ENCODE peak calls at places on chromosomes 3 and 15, in four cellular contexts. M, H, I and Z are unnamed samples.

GRCh38 chr3:102183623-102184022 is 251.2 kb upstream of the ZPLD1 start:
- DNase-seq in H (no peak), M (no peak), I (no peak), Z (no peak)

GRCh38 chr15:31606261-31606669 is 279.6 kb downstream of the KLF13 start:
- DNase-seq in H (no peak), M (no peak), I (no peak), Z (no peak)

GRCh38 chr3:40691598-40691905 is 166.8 kb downstream of the ZNF621 start:
- DNase-seq in H (no peak), I (no peak), M (no peak), Z (no peak)

GRCh38 chr3:108820586-108820985 is 2.0 kb upstream of the TRAT1 start:
- DNase-seq in I (no peak), M (no peak), H (no peak), Z (no peak)

GRCh38 chr3:11898611-11899325 is 52.1 kb upstream of the TAMM41 start:
- DNase-seq in I (no peak), H (no peak), M (no peak), Z (no peak)

GRCh38 chr15:40050788-40051615 is 12.0 kb upstream of the SRP14 start:
- DNase-seq in H (peak; percentile 78), I (no peak), M (no peak), Z (no peak)

GRCh38 chr3:63911395-63911900 is 735 bp downstream of the SCAANT1 start:
- DNase-seq in M (no peak), H (no peak), I (no peak), Z (no peak)

GRCh38 chr15:92733934-92734521 is 78.5 kb upstream of the FAM174B start:
- DNase-seq in M (peak; percentile 53), I (no peak), H (peak; percentile 68), Z (peak; percentile 48)

GRCh38 chr15:59553879-59554735 is 57.5 kb upstream of the GCNT3 start:
- DNase-seq in I (no peak), H (no peak), M (no peak), Z (no peak)

GRCh38 chr15:89630260-89630659 is 25.0 kb downstream of the KIF7 start:
- DNase-seq in I (no peak), M (no peak), H (peak; percentile 38), Z (no peak)

GRCh38 chr15:63506537-63507035 is 2.2 kb downstream of the USP3 start:
- DNase-seq in H (no peak), M (no peak), I (no peak), Z (no peak)
- H3K4me3 ChIP-seq in H (peak overlapping the region; percentile 90), M (peak overlapping the region; percentile 82), I (peak overlapping the region; percentile 94), Z (peak overlapping the region; percentile 91)

GRCh38 chr15:20386198-20386597 is 155.4 kb downstream of the GOLGA6L6 start:
- DNase-seq in M (no peak), I (no peak), H (no peak), Z (no peak)
- H3K9me3 ChIP-seq in M (peaks cover 10% of the 10 kb centered on the region), I (no peaks in the 10 kb centered on the region), H (peaks cover 87% of the 10 kb centered on the region), Z (no peaks in the 10 kb centered on the region)

DNA sequence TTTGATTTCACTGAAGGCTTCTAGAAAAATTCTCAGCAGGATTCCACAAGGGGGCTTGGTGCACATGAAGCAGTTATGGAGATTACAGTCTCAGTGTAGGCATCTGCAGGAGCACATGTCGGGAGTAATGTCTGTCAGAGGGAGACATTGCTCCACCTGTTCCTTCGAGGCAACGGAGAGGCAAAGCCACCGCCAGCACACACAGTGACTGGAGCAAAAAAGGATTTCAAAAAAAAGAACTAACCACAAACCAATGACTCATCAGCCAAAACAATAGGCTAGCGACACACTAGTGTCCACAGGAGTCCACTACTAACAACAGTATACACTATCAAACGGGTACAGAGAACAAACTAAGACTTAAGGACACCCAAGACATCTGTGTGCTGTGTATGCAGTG is 68.9 kb downstream of the NPTN start:
- DNase-seq in H (no peak), I (peak; percentile 15), M (no peak), Z (no peak)
- TF ChIP-seq CTCF in H (no peak), I (peak; percentile 15), M (no peak), Z (peak; percentile 11)

DNA sequence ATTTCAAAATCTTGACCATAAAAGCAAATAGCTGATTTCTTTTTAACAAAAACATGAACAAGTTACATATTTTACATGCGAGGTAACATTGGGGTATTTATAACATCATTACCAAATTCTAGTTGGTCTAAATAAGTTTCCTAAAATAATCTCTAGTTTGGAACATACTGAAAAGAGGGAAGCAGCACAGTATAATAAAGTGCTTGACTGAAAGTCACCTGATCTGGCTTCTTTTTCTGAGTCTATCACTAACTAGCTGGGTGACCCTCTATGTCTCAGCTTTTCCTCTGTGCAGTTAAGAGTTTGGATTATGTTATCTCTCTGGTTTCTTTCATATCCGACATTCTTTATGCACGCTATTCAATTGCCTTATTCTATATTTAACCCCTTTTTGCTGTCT is 19.8 kb upstream of the CNTN4 start:
- DNase-seq in M (no peak), H (no peak), I (no peak), Z (no peak)
- H3K4me3 ChIP-seq in M (no peak overlapping the region), H (no peak overlapping the region), I (no peak overlapping the region), Z (no peak overlapping the region)

GRCh38 chr15:25208735-25209134 is 230.1 kb downstream of the UBE3A start:
- DNase-seq in I (no peak), M (no peak), H (peak; percentile 55), Z (no peak)

GRCh38 chr15:25207369-25207768 is 231.5 kb downstream of the UBE3A start:
- DNase-seq in I (no peak), H (no peak), M (no peak), Z (no peak)
- H3K9me3 ChIP-seq in I (no peaks in the 10 kb centered on the region), H (peaks cover 5% of the 10 kb centered on the region), M (peaks cover 6% of the 10 kb centered on the region), Z (peaks cover 3% of the 10 kb centered on the region)